ENCODE peak calls at places on chromosomes 3 and 15, in ten cellular contexts. B is upper lobe of right lung, H is breast epithelium, Z is uterus, V is PC-3, W is lung, T is A549, R is lower lobe of right lung, U is MM.1S, C is psoas muscle. J is an unnamed sample.

GRCh38 chr15:60370105-60370803 is 27.5 kb downstream of the ANXA2 start:
- DNase-seq in B (no peak), H (no peak), Z (no peak), V (peak; percentile 67), W (no peak), T (peak; percentile 80), R (no peak), U (no peak), C (no peak), J (no peak)

GRCh38 chr3:194058189-194058571 is 77.8 kb upstream of the HES1 start:
- DNase-seq in B (peak; percentile 75), H (peak; percentile 27), Z (peak; percentile 38), V (no peak), W (peak; percentile 43), T (no peak), R (peak; percentile 64), U (peak; percentile 81), C (peak; percentile 69), J (peak; percentile 62)

GRCh38 chr15:57551717-57552677 is 39.7 kb upstream of the MYZAP start:
- DNase-seq in B (no peak), H (peak; percentile 76), Z (no peak), V (peak; percentile 90), W (peak; percentile 71), T (peak; percentile 86), R (no peak), U (no peak), C (no peak), J (no peak)

GRCh38 chr3:12706504-12707253 is 42.8 kb upstream of the RAF1 start:
- DNase-seq in B (no peak), H (no peak), Z (peak; percentile 24), V (peak; percentile 92), W (peak; percentile 63), T (peak; percentile 83), R (peak; percentile 53), U (peak; percentile 84), C (peak; percentile 31), J (peak; percentile 70)

GRCh38 chr3:63975705-63976104 is 47.6 kb downstream of the PSMD6 start:
- DNase-seq in B (no peak), H (no peak), Z (peak; percentile 47), V (no peak), W (no peak), T (no peak), R (no peak), U (no peak), C (peak; percentile 66), J (peak; percentile 77)

GRCh38 chr3:33438284-33438668 is 1.9 kb downstream of the UBP1 start:
- DNase-seq in B (no peak), H (no peak), Z (no peak), V (peak; percentile 36), W (no peak), T (peak; percentile 9), R (no peak), U (peak; percentile 32), C (no peak), J (no peak)

GRCh38 chr3:190694335-190695001 is 168.0 kb downstream of the GMNC start:
- DNase-seq in B (no peak), H (no peak), Z (no peak), V (no peak), W (no peak), T (no peak), R (no peak), U (no peak), C (no peak), J (no peak)

GRCh38 chr3:116348216-116348615 is 97.1 kb downstream of the LSAMP start:
- DNase-seq in B (no peak), H (no peak), Z (no peak), V (no peak), W (no peak), T (no peak), R (no peak), U (no peak), C (no peak), J (no peak)

GRCh38 chr15:59170295-59170881 is 36.3 kb upstream of the LDHAL6B start:
- DNase-seq in B (peak; percentile 65), H (peak; percentile 94), Z (no peak), V (peak; percentile 92), W (peak; percentile 36), T (peak; percentile 32), R (peak; percentile 66), U (no peak), C (peak; percentile 58), J (no peak)

GRCh38 chr15:90588427-90588826 is 58.7 kb downstream of the CRTC3 start:
- DNase-seq in B (no peak), H (no peak), Z (no peak), V (no peak), W (no peak), T (peak; percentile 41), R (no peak), U (no peak), C (no peak), J (no peak)

GRCh38 chr15:65829150-65829764 is 37.2 kb upstream of the DENND4A start:
- DNase-seq in B (no peak), H (no peak), Z (no peak), V (peak; percentile 55), W (no peak), T (peak; percentile 60), R (no peak), U (peak; percentile 50), C (no peak), J (no peak)

GRCh38 chr3:30658328-30659052 is 52.1 kb downstream of the TGFBR2 start:
- DNase-seq in B (no peak), H (no peak), Z (no peak), V (peak; percentile 83), W (no peak), T (peak; percentile 36), R (no peak), U (peak; percentile 87), C (no peak), J (no peak)

GRCh38 chr15:29870495-29871151 is 48.4 kb upstream of the TJP1 start:
- DNase-seq in B (no peak), H (no peak), Z (peak; percentile 40), V (no peak), W (no peak), T (no peak), R (no peak), U (no peak), C (no peak), J (no peak)

GRCh38 chr3:23199649-23200048 is 3.5 kb upstream of the UBE2E2 start:
- DNase-seq in B (no peak), H (no peak), Z (no peak), V (no peak), W (no peak), T (no peak), R (no peak), U (no peak), C (no peak), J (no peak)

GRCh38 chr15:52786436-52787122 is 3.6 kb downstream of the ONECUT1 start:
- DNase-seq in B (no peak), H (no peak), Z (no peak), V (no peak), W (no peak), T (no peak), R (no peak), U (no peak), C (no peak), J (no peak)

GRCh38 chr3:71075481-71075880 is 508.0 kb downstream of the FOXP1 start:
- DNase-seq in B (no peak), H (no peak), Z (no peak), V (no peak), W (no peak), T (no peak), R (no peak), U (no peak), C (no peak), J (no peak)
- H3K4me1 ChIP-seq in B (peaks cover 25% of the 10 kb centered on the region), H (no peaks in the 10 kb centered on the region), Z (peaks cover 6% of the 10 kb centered on the region), V (peaks cover 34% of the 10 kb centered on the region), W (peaks cover 3% of the 10 kb centered on the region), T (peaks cover 14% of the 10 kb centered on the region), R (peaks cover 24% of the 10 kb centered on the region), U (no peaks in the 10 kb centered on the region), C (peaks cover 2% of the 10 kb centered on the region), J (peaks cover 35% of the 10 kb centered on the region)

GRCh38 chr3:61956236-61956635 is 394.9 kb downstream of the PTPRG start:
- DNase-seq in B (no peak), H (no peak), Z (no peak), V (no peak), W (no peak), T (no peak), R (no peak), U (no peak), C (no peak), J (no peak)
- H3K4me3 ChIP-seq in B (no peak overlapping the region), H (no peak overlapping the region), Z (no peak overlapping the region), V (no peak overlapping the region), W (no peak overlapping the region), T (no peak overlapping the region), R (no peak overlapping the region), U (no peak overlapping the region), C (peak overlapping the region; percentile 23), J (no peak overlapping the region)

GRCh38 chr3:142210144-142210543 is 15.2 kb downstream of the GK5 start:
- DNase-seq in B (no peak), H (no peak), Z (no peak), V (no peak), W (no peak), T (no peak), R (no peak), U (no peak), C (no peak), J (no peak)

GRCh38 chr3:142213298-142213697 is 12.1 kb downstream of the GK5 start:
- DNase-seq in B (no peak), H (no peak), Z (no peak), V (no peak), W (no peak), T (no peak), R (no peak), U (no peak), C (no peak), J (no peak)

GRCh38 chr3:142209655-142210054 is 15.7 kb downstream of the GK5 start:
- DNase-seq in B (no peak), H (no peak), Z (peak; percentile 60), V (peak; percentile 17), W (no peak), T (no peak), R (no peak), U (no peak), C (no peak), J (no peak)

GRCh38 chr3:142210608-142211007 is 14.8 kb downstream of the GK5 start:
- DNase-seq in B (no peak), H (no peak), Z (no peak), V (no peak), W (no peak), T (no peak), R (no peak), U (no peak), C (no peak), J (no peak)

DNA sequence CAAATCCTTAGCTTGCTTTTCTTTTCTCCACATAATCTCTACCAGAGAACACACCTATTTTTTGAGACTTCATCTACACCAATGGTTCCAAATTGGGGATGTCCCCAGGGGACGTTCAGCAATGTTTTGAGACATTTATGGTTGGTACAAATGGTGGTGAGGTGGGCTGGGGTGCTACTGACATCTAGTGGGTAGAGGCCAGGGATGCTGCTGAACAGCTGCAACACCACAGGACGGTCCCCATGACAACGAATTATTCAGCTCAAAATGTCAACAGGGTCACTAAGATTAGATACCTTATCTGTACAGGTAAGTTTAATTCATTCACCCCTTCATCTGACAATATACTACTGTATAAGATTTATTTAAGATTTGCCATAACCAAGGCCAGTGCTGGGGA is 14.4 kb downstream of the GK5 start:
- DNase-seq in B (no peak), H (no peak), Z (no peak), V (no peak), W (no peak), T (peak; percentile 7), R (no peak), U (no peak), C (no peak), J (no peak)
- TF ChIP-seq CTCF in B (no peak), H (no peak), Z (no peak), V (peak; percentile 34), W (no peak), T (no peak), R (no peak), U (no peak), C (no peak), J (peak; percentile 35)

GRCh38 chr3:55906896-55907295 is 419.8 kb upstream of the WNT5A start:
- DNase-seq in B (no peak), H (no peak), Z (no peak), V (peak; percentile 10), W (no peak), T (no peak), R (no peak), U (no peak), C (no peak), J (no peak)
- H3K4me1 ChIP-seq in B (no peaks in the 10 kb centered on the region), H (no peaks in the 10 kb centered on the region), Z (no peaks in the 10 kb centered on the region), V (no peaks in the 10 kb centered on the region), W (peaks cover 2% of the 10 kb centered on the region), T (no peaks in the 10 kb centered on the region), R (peaks cover 3% of the 10 kb centered on the region), U (no peaks in the 10 kb centered on the region), C (no peaks in the 10 kb centered on the region), J (no peaks in the 10 kb centered on the region)

J was measured in right atrium auricular region.